ENCODE peak calls at places on chromosomes 2 and 18, in nine cellular contexts. R is HCT116; B is neuronal stem cell; I is Ammon's horn; Q is SHP77; J is NCI-H1092; P is fibroblast of the aortic adventitia; U is activated CD8-positive, alpha-beta T cell treated with anti-CD3 and anti-CD28 coated beads, Interleukin-2, amount 10 ng/mL, durations not matched to agents 7 days and 5 days; H is EL. W is an unnamed sample.

GRCh38 chr2:25383806-25384205 is 42.1 kb upstream of the DNMT3A start:
- DNase-seq in R (no peak), B (no peak), I (no peak), Q (no peak), J (no peak), P (no peak), U (no peak), H (no peak), W (no peak)

GRCh38 chr2:161988589-161988988 is 85.4 kb downstream of the DPP4 start:
- DNase-seq in R (no peak), B (no peak), I (no peak), Q (no peak), J (no peak), P (no peak), U (no peak), H (no peak), W (no peak)

GRCh38 chr18:65422544-65423136 is 328.2 kb upstream of the CDH7 start:
- DNase-seq in R (no peak), B (no peak), I (no peak), Q (no peak), J (no peak), P (no peak), U (no peak), H (no peak), W (no peak)

GRCh38 chr18:53984021-53984420 is 240.4 kb downstream of the MBD2 start:
- DNase-seq in R (no peak), B (no peak), I (no peak), Q (no peak), J (no peak), P (no peak), U (no peak), H (peak), W (no peak)

GRCh38 chr2:241112046-241112445 is 10.0 kb upstream of the MTERF4 start:
- DNase-seq in R (no peak), B (no peak), I (no peak), Q (no peak), J (no peak), P (no peak), U (no peak), H (no peak), W (peak)

GRCh38 chr2:72780483-72780882 is 45.4 kb downstream of the EXOC6B start:
- DNase-seq in R (no peak), B (no peak), I (peak), Q (no peak), J (no peak), P (peak), U (no peak), H (peak), W (no peak)

GRCh38 chr2:239013670-239013960 is 165.7 kb downstream of the TWIST2 start:
- DNase-seq in R (no peak), B (no peak), I (no peak), Q (no peak), J (no peak), P (no peak), U (no peak), H (no peak), W (no peak)

GRCh38 chr2:128594953-128595677 is 276.4 kb upstream of the HS6ST1 start:
- DNase-seq in R (no peak), B (no peak), I (no peak), Q (peak), J (no peak), P (no peak), U (no peak), H (no peak), W (peak)

W was measured in pancreas.